ENCODE peak calls at places on chromosomes 4 and X, in eight cellular contexts. T, O, R, P, Y, H, Z and S are unnamed samples.

GRCh38 chr4:8585186-8585585 is 5.0 kb downstream of the GPR78 start:
- DNase-seq in T (no peak), O (no peak), R (no peak), P (no peak), Y (no peak), H (peak), Z (no peak), S (no peak)

GRCh38 chr4:128512767-128513322 is 225.2 kb upstream of the PGRMC2 start:
- DNase-seq in T (no peak), O (peak), R (no peak), P (no peak), Y (no peak), H (no peak), Z (no peak), S (peak)

GRCh38 chr4:48223633-48224295 is 45.9 kb downstream of the TEC start:
- DNase-seq in T (no peak), O (no peak), R (no peak), P (no peak), Y (no peak), H (no peak), Z (no peak), S (no peak)

GRCh38 chr4:176492648-176493302 is 173.0 kb downstream of the SPCS3 start:
- DNase-seq in T (no peak), O (peak), R (peak), P (no peak), Y (no peak), H (no peak), Z (no peak), S (no peak)

GRCh38 chr4:86848732-86849617 is at the start of gene SLC10A6:
- DNase-seq in T (no peak), O (peak), R (no peak), P (no peak), Y (no peak), H (no peak), Z (no peak), S (peak)

GRCh38 chr4:929096-929765 is 2.9 kb downstream of the GAK start:
- DNase-seq in T (no peak), O (no peak), R (no peak), P (no peak), Y (no peak), H (no peak), Z (no peak), S (no peak)

GRCh38 chrX:14873676-14874049 is 442 bp downstream of the MOSPD2 start:
- DNase-seq in T (peak), O (no peak), R (no peak), P (no peak), Y (no peak), H (no peak), Z (no peak), S (no peak)

GRCh38 chr4:24971192-24971591 is 58.4 kb upstream of the CCDC149 start:
- DNase-seq in T (no peak), O (no peak), R (no peak), P (no peak), Y (no peak), H (no peak), Z (no peak), S (no peak)

GRCh38 chr4:151667025-151667424 is 93.8 kb downstream of the GATB start:
- DNase-seq in T (no peak), O (peak), R (no peak), P (no peak), Y (no peak), H (no peak), Z (no peak), S (peak)

GRCh38 chrX:3962511-3963350 is 249.3 kb upstream of the PRKX start:
- DNase-seq in T (no peak), O (peak), R (no peak), P (no peak), Y (no peak), H (peak), Z (no peak), S (no peak)

GRCh38 chr4:53364624-53365023 is 1.2 kb downstream of the SCFD2 start:
- DNase-seq in T (no peak), O (no peak), R (no peak), P (no peak), Y (no peak), H (no peak), Z (no peak), S (no peak)

GRCh38 chr4:22462693-22463092 is 53.2 kb downstream of the ADGRA3 start:
- DNase-seq in T (no peak), O (no peak), R (no peak), P (no peak), Y (no peak), H (peak), Z (no peak), S (no peak)